ENCODE peak calls at places on chromosomes 6 and 20, in eight cellular contexts. M is Daoy; Q is GM04503; Z is stimulated activated CD4-positive, alpha-beta T cell treated with anti-CD3 and anti-CD28 coated beads, Interleukin-2, amount 100 ng/mL, for 48 hours; R is SHP77; E is fibroblast of lung; G is aorta; W is activated CD4-positive, alpha-beta T cell treated with anti-CD3 and anti-CD28 coated beads, Interleukin-2, amount 50 U/mL, for 48 hours. Y is an unnamed sample.

GRCh38 chr6:116352515-116353471 is 18.0 kb upstream of the DSE start:
- DNase-seq in R (no peak), G (no peak), Q (peak), W (no peak), E (peak), M (no peak), Z (no peak), Y (peak)

GRCh38 chr6:167111597-167111996 is 11.3 kb upstream of the CCR6 start:
- DNase-seq in Q (no peak), G (no peak), Z (no peak), R (no peak), E (no peak), W (no peak), M (no peak), Y (no peak)

GRCh38 chr6:123662757-123663156 is 26.0 kb upstream of the TRDN start:
- DNase-seq in M (no peak), R (no peak), E (no peak), G (no peak), Q (no peak), Z (no peak), W (no peak), Y (no peak)

GRCh38 chr6:38973178-38974057 is 75.2 kb upstream of the GLP1R start:
- DNase-seq in Q (peak), W (peak), E (peak), Z (peak), M (peak), R (peak), G (no peak), Y (peak)

GRCh38 chr6:75397806-75398465 is 95.7 kb downstream of the FILIP1 start:
- DNase-seq in G (no peak), Q (peak), R (peak), M (no peak), W (no peak), E (peak), Z (no peak), Y (no peak)

GRCh38 chr6:128519931-128520435 is 416 bp downstream of the PTPRK start:
- DNase-seq in Q (no peak), W (peak), M (peak), Z (peak), G (peak), E (no peak), R (no peak), Y (no peak)

GRCh38 chr6:70375166-70375565 is 38.1 kb upstream of the FAM135A start:
- DNase-seq in W (no peak), R (no peak), E (peak), Q (no peak), G (no peak), M (peak), Z (no peak), Y (no peak)

GRCh38 chr20:62977613-62978558 is 25.4 kb downstream of the SLC17A9 start:
- DNase-seq in Q (no peak), G (no peak), E (no peak), M (peak), W (peak), Z (peak), R (peak), Y (no peak)

GRCh38 chr6:160042014-160042773 is 73.3 kb downstream of the IGF2R start:
- DNase-seq in M (peak), R (no peak), W (no peak), Z (no peak), E (peak), Q (no peak), G (no peak), Y (no peak)

GRCh38 chr20:11849976-11850670 is 67.6 kb upstream of the BTBD3 start:
- DNase-seq in R (no peak), Q (peak), Z (no peak), M (peak), E (peak), G (no peak), W (no peak), Y (no peak)

GRCh38 chr20:24747015-24747712 is 201.9 kb upstream of the CST7 start:
- DNase-seq in Z (no peak), E (no peak), W (no peak), M (no peak), R (peak), Q (no peak), G (no peak), Y (no peak)

Y was measured in BJ.